ENCODE peak calls at places on chromosomes 12 and 14, in six cellular contexts. A is activated T-helper 1 cell treated with anti-CD3 and anti-CD28 coated beads, Interleukin-2, amount 50 U/mL, for 16 hours; T is amniotic stem cell; Q is astrocyte; B is M059J; C is putamen. E is an unnamed sample.

GRCh38 chr14:94177806-94178205 is 3.7 kb downstream of the PPP4R4 start:
- DNase-seq in A (no peak), T (no peak), Q (no peak), B (no peak), C (no peak), E (no peak)

GRCh38 chr14:103733651-103734050 is 18.0 kb downstream of the ZFYVE21 start:
- DNase-seq in A (no peak), T (no peak), Q (peak), B (peak), C (no peak), E (no peak)

GRCh38 chr12:12397184-12397583 is 40.3 kb downstream of the BORCS5 start:
- DNase-seq in A (no peak), T (no peak), Q (no peak), B (no peak), C (no peak), E (no peak)

GRCh38 chr12:67514502-67514901 is 134.0 kb upstream of the DYRK2 start:
- DNase-seq in A (no peak), T (no peak), Q (no peak), B (no peak), C (no peak), E (no peak)

GRCh38 chr12:117684471-117684870 is 284.3 kb downstream of the KSR2 start:
- DNase-seq in A (no peak), T (no peak), Q (no peak), B (peak), C (no peak), E (no peak)

GRCh38 chr14:38941485-38941884 is 161.6 kb downstream of the SEC23A start:
- DNase-seq in A (no peak), T (no peak), Q (no peak), B (no peak), C (no peak), E (no peak)

GRCh38 chr12:15899282-15899870 is 11.8 kb upstream of the DERA start:
- DNase-seq in A (no peak), T (no peak), Q (no peak), B (peak), C (peak), E (no peak)

GRCh38 chr12:58463050-58463449 is 457.3 kb downstream of the LRIG3 start:
- DNase-seq in A (no peak), T (no peak), Q (no peak), B (peak), C (no peak), E (no peak)

E was measured in Right ventricle myocardium superior.